ENCODE peak calls at places on chromosomes 2 and 18, in four cellular contexts. N, S, E and C are unnamed samples.

GRCh38 chr2:216596234-216596985 is 36.8 kb upstream of the IGFBP2 start:
- DNase-seq in S (no peak), N (no peak), E (no peak), C (no peak)

GRCh38 chr2:173991857-173992588 is 26.9 kb upstream of the SP3 start:
- DNase-seq in S (no peak), E (no peak), N (no peak), C (no peak)

GRCh38 chr2:27705851-27706622 is 42.3 kb downstream of the SLC4A1AP start:
- DNase-seq in N (no peak), S (no peak), E (no peak), C (no peak)

GRCh38 chr2:113305146-113305545 is 26.4 kb upstream of the PAX8 start:
- DNase-seq in N (no peak), S (no peak), E (no peak), C (no peak)

GRCh38 chr2:108270768-108271506 is 17.8 kb upstream of the SULT1C2 start:
- DNase-seq in N (no peak), E (no peak), S (no peak), C (no peak)

GRCh38 chr2:109029444-109030193 is 40.6 kb upstream of the EDAR start:
- DNase-seq in S (no peak), N (no peak), E (no peak), C (no peak)

GRCh38 chr18:55838322-55838721 is 250.3 kb upstream of the TCF4 start:
- DNase-seq in N (no peak), S (no peak), E (peak; percentile 7), C (no peak)

GRCh38 chr18:76363451-76364120 is 131.5 kb downstream of the ZNF516 start:
- DNase-seq in N (no peak), S (no peak), E (no peak), C (no peak)

GRCh38 chr18:62331581-62332436 is 6.7 kb downstream of the TNFRSF11A start:
- DNase-seq in E (no peak), N (no peak), S (no peak), C (no peak)

GRCh38 chr2:12210016-12210933 is 463.8 kb downstream of the LPIN1 start:
- DNase-seq in E (no peak), N (no peak), S (no peak), C (no peak)

GRCh38 chr18:34977787-34978532 is 63.3 kb upstream of the MAPRE2 start:
- DNase-seq in S (peak; percentile 53), E (peak; percentile 66), N (peak; percentile 10), C (no peak)

GRCh38 chr2:220104871-220105351 is 477.5 kb downstream of the SLC4A3 start:
- DNase-seq in S (peak; percentile 30), N (no peak), E (peak; percentile 33), C (no peak)

GRCh38 chr18:24731981-24732380 is 271.5 kb downstream of the HRH4 start:
- DNase-seq in S (no peak), N (no peak), E (no peak), C (no peak)

GRCh38 chr2:132503621-132504200 is 87.1 kb downstream of the GPR39 start:
- DNase-seq in E (no peak), N (no peak), S (no peak), C (no peak)

GRCh38 chr18:69954719-69955118 is 7.0 kb upstream of the CD226 start:
- DNase-seq in E (no peak), N (no peak), S (no peak), C (no peak)

GRCh38 chr18:34677056-34677574 is 33.0 kb upstream of the DTNA start:
- DNase-seq in E (no peak), N (no peak), S (no peak), C (no peak)

GRCh38 chr2:238843476-238843875 is 4.4 kb upstream of the TWIST2 start:
- DNase-seq in S (no peak), N (no peak), E (no peak), C (no peak)

GRCh38 chr2:27001851-27002369 is 30.9 kb upstream of the TMEM214 start:
- DNase-seq in E (no peak), N (no peak), S (no peak), C (no peak)

GRCh38 chr2:72915907-72916742 is 1.2 kb upstream of the EMX1 start:
- DNase-seq in E (no peak), S (peak; percentile 75), N (peak; percentile 3), C (no peak)

GRCh38 chr2:23620841-23621341 is 235.9 kb downstream of the KLHL29 start:
- DNase-seq in N (no peak), E (no peak), S (no peak), C (no peak)

GRCh38 chr2:128474962-128475361 is 156.3 kb upstream of the HS6ST1 start:
- DNase-seq in E (no peak), N (no peak), S (no peak), C (no peak)

GRCh38 chr2:120014231-120014990 is 1.5 kb downstream of the EPB41L5 start:
- DNase-seq in E (no peak), S (no peak), N (no peak), C (no peak)

GRCh38 chr18:23725827-23726661 is 36.8 kb downstream of the LAMA3 start:
- DNase-seq in E (no peak), S (no peak), N (no peak), C (no peak)

GRCh38 chr2:191109888-191110287 is 40.9 kb downstream of the STAT4 start:
- DNase-seq in S (no peak), E (no peak), N (no peak), C (no peak)

GRCh38 chr2:88329815-88330603 is 122.5 kb downstream of the FOXI3 start:
- DNase-seq in E (no peak), N (no peak), S (peak; percentile 50), C (peak; percentile 60)